ENCODE peak calls at places on chromosomes 3 and 15, in six cellular contexts. Q, Y, F, D, K and B are unnamed samples.

GRCh38 chr15:86278586-86278985 is 198.9 kb downstream of the AGBL1 start:
- DNase-seq in Q (no peak), Y (no peak), F (no peak), D (no peak), K (no peak), B (no peak)

GRCh38 chr15:23049984-23050628 is 10.7 kb upstream of the TUBGCP5 start:
- DNase-seq in Q (no peak), Y (no peak), F (no peak), D (no peak), K (no peak), B (no peak)

GRCh38 chr3:49016414-49017228 is 1.8 kb downstream of the DALRD3 start:
- DNase-seq in Q (no peak), Y (no peak), F (no peak), D (no peak), K (no peak), B (no peak)

GRCh38 chr15:37873336-37873735 is 61.1 kb upstream of the TMCO5A start:
- DNase-seq in Q (no peak), Y (no peak), F (no peak), D (no peak), K (no peak), B (no peak)

GRCh38 chr15:85892232-85892631 is 97.5 kb upstream of the KLHL25 start:
- DNase-seq in Q (no peak), Y (no peak), F (no peak), D (no peak), K (no peak), B (no peak)

GRCh38 chr3:194738254-194739093 is 52.8 kb downstream of the FAM43A start:
- DNase-seq in Q (no peak), Y (no peak), F (peak), D (no peak), K (no peak), B (no peak)

GRCh38 chr15:51117270-51117669 is 22.6 kb upstream of the TNFAIP8L3 start:
- DNase-seq in Q (no peak), Y (no peak), F (no peak), D (no peak), K (no peak), B (no peak)

GRCh38 chr15:63778800-63779199 is 54.9 kb downstream of the HERC1 start:
- DNase-seq in Q (no peak), Y (no peak), F (no peak), D (no peak), K (no peak), B (no peak)

GRCh38 chr3:149449100-149449654 is 25.3 kb upstream of the TM4SF4 start:
- DNase-seq in Q (no peak), Y (no peak), F (peak), D (no peak), K (no peak), B (no peak)

GRCh38 chr3:149449799-149450198 is 24.7 kb upstream of the TM4SF4 start:
- DNase-seq in Q (no peak), Y (no peak), F (no peak), D (no peak), K (no peak), B (no peak)

GRCh38 chr3:149450281-149450680 is 24.2 kb upstream of the TM4SF4 start:
- DNase-seq in Q (no peak), Y (no peak), F (no peak), D (no peak), K (no peak), B (no peak)

GRCh38 chr3:149452036-149452435 is 22.5 kb upstream of the TM4SF4 start:
- DNase-seq in Q (no peak), Y (no peak), F (no peak), D (no peak), K (no peak), B (no peak)

DNA sequence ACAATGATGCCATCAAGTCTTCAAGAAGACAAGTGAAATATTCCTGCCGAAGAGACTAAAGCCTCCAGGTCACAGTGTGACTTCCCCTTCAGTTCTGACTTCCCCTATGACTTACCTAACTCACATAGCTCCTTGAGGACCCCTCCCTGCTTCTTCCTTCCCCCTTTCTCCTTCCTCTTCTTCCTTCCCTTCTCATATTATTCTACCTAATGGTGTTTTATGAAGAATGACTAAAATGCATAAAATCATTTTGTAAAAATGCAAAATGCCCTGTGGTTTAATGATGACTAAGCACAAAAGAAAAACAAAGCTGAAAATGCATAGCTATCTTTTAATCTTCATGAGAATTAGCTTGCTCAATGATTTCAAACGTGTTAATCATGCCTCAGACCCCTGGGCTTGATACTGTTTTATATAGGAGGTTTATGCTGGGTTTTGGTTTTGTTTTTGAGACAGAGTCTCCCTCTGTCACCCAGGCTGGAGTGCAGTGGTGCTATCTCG is 26.1 kb upstream of the TM4SF4 start:
- DNase-seq in Q (no peak), Y (no peak), F (peak), D (no peak), K (no peak), B (peak)
- TF ChIP-seq POLR2A in Q (no peak), Y (no peak), F (no peak), D (no peak), K (no peak), B (no peak)

GRCh38 chr3:82085811-82086475 is 324.5 kb upstream of the GBE1 start:
- DNase-seq in Q (no peak), Y (no peak), F (peak), D (no peak), K (no peak), B (no peak)
- H3K4me3 ChIP-seq in Q (no peak), Y (no peak), F (no peak), D (no peak), K (no peak), B (no peak)

DNA sequence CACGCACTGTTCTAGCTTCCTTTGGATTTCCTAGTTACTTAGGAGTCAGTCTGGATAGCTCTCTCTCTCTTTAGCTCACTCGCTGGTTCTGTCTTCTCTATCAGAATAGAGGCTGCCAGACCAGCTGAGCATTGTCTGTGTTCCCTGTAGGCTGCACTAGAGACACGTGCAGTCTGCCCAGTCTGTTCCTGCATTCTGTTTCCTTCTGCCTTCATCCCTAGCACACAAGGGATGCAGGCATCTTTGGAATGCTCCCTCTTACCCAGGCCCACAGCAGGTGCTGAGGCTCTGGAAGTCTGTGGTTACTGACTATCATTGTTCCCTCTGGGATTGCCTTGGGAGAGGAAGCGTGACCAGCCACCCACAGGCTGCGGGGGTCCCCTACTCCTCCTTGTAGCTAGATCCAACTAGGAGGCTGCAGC is 322.8 kb downstream of the ZNF621 start:
- DNase-seq in Q (no peak), Y (no peak), F (peak), D (peak), K (peak), B (no peak)
- TF ChIP-seq MAX in Q (no peak), Y (no peak), F (peak), D (no peak), K (peak), B (no peak)

DNA sequence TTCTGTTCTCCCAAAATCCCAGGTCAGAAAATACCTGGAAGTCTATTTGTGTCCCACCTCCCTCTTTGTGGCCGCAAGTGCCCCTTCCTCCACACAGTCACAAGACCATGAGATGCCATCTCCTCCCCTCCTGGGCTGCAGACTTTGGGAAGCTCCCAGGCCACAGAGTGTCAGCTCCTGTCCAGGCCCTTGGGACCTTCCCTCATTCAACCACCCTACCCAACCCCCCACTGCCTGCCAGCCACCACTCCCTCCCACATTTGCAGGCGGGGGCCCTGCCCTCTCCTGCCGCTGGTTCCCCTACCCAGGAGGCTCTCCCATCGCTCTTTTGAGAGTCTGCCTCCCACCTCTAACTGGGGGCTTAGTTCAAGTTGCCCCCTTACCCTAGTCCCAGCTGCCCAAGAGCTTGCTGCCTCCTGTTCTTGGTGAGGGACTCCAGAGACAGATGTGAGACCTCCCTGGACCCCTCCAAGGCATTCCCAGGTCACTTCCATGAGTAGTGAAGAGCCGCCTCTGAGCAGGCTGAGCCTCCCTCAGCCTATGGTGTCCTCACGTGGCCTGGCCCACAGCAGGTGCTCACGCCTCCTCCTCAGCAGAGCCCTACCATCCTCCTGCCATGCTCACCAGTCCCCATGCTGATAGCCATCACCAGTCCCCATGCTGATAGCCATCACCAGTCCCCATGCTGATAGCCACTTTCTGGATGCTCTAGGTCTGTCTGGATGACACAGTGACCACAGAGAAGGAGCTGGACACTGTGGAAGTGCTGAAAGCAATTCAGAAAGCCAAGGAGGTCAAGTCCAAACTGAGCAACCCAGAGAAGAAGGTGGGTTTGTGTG is 15.9 kb upstream of the STAB1 start:
- DNase-seq in Q (no peak), Y (no peak), F (no peak), D (no peak), K (no peak), B (no peak)
- TF ChIP-seq POLR2A in Q (no peak), Y (no peak), F (no peak), D (no peak), K (no peak), B (no peak)